ENCODE peak calls at places on chromosomes 4 and X, in ten cellular contexts. Y is tibial nerve, C is endothelial cell of umbilical vein, G is esophagus squamous epithelium, N is A549, U is sigmoid colon, S is suprapubic skin, I is stomach, P is ovary, X is prostate gland. O is an unnamed sample.

GRCh38 chr4:130712038-130712437 is 1616.1 kb downstream of the C4orf33 start:
- DNase-seq in Y (no peak), C (peak; percentile 6), G (no peak), N (no peak), U (no peak), S (no peak), I (no peak), P (no peak), X (no peak), O (no peak)

GRCh38 chrX:103607385-103608304 is at the start of gene TCEAL3:
- DNase-seq in Y (peak; percentile 31), C (peak; percentile 45), G (peak; percentile 4), N (peak; percentile 15), U (peak; percentile 82), S (peak; percentile 70), I (peak; percentile 57), P (peak; percentile 74), X (peak; percentile 54), O (peak; percentile 30)

GRCh38 chr4:21901281-21901680 is 47.3 kb downstream of the KCNIP4 start:
- DNase-seq in Y (no peak), C (no peak), G (no peak), N (no peak), U (no peak), S (no peak), I (no peak), P (no peak), X (no peak), O (no peak)

GRCh38 chr4:80334568-80334967 is 962 bp upstream of the CFAP299 start:
- DNase-seq in Y (no peak), C (no peak), G (no peak), N (no peak), U (no peak), S (no peak), I (no peak), P (no peak), X (no peak), O (no peak)

GRCh38 chr4:156931267-156931666 is 40.3 kb downstream of the PDGFC start:
- DNase-seq in Y (no peak), C (peak; percentile 74), G (no peak), N (peak; percentile 36), U (no peak), S (no peak), I (no peak), P (no peak), X (peak; percentile 62), O (peak; percentile 35)

GRCh38 chr4:6901669-6902317 is 7.8 kb upstream of the TBC1D14 start:
- DNase-seq in Y (no peak), C (no peak), G (no peak), N (no peak), U (peak; percentile 55), S (peak; percentile 59), I (peak; percentile 25), P (no peak), X (no peak), O (no peak)

GRCh38 chr4:41660350-41660749 is 88.2 kb downstream of the PHOX2B start:
- DNase-seq in Y (no peak), C (no peak), G (no peak), N (no peak), U (no peak), S (no peak), I (no peak), P (no peak), X (no peak), O (no peak)

GRCh38 chr4:101103381-101104142 is 243.8 kb downstream of the PPP3CA start:
- DNase-seq in Y (no peak), C (peak; percentile 87), G (no peak), N (no peak), U (no peak), S (no peak), I (no peak), P (no peak), X (no peak), O (peak; percentile 12)

GRCh38 chrX:153776611-153777045 is 4.2 kb upstream of the SRPK3 start:
- DNase-seq in Y (no peak), C (no peak), G (no peak), N (no peak), U (peak; percentile 36), S (no peak), I (no peak), P (no peak), X (no peak), O (peak; percentile 5)

GRCh38 chr4:73668806-73669205 is 48.6 kb upstream of the RASSF6 start:
- DNase-seq in Y (no peak), C (no peak), G (no peak), N (no peak), U (no peak), S (no peak), I (no peak), P (no peak), X (no peak), O (no peak)

GRCh38 chrX:57232658-57233360 is 53.7 kb upstream of the FAAH2 start:
- DNase-seq in Y (no peak), C (no peak), G (no peak), N (no peak), U (no peak), S (no peak), I (no peak), P (no peak), X (no peak), O (no peak)

GRCh38 chr4:43369036-43369594 is 476.6 kb downstream of the GRXCR1 start:
- DNase-seq in Y (no peak), C (no peak), G (no peak), N (no peak), U (no peak), S (no peak), I (no peak), P (no peak), X (no peak), O (no peak)

GRCh38 chr4:41406051-41406516 is 131.9 kb upstream of the LIMCH1 start:
- DNase-seq in Y (no peak), C (no peak), G (no peak), N (peak; percentile 39), U (no peak), S (no peak), I (no peak), P (no peak), X (no peak), O (no peak)

GRCh38 chr4:57094482-57095223 is 15.5 kb downstream of the IGFBP7 start:
- DNase-seq in Y (no peak), C (no peak), G (no peak), N (no peak), U (no peak), S (no peak), I (no peak), P (no peak), X (no peak), O (no peak)
- TF ChIP-seq POLR2A in Y (no peak), C (no peak), G (no peak), N (no peak), U (no peak), S (no peak), I (no peak), P (no peak), X (no peak), O (no peak)

DNA sequence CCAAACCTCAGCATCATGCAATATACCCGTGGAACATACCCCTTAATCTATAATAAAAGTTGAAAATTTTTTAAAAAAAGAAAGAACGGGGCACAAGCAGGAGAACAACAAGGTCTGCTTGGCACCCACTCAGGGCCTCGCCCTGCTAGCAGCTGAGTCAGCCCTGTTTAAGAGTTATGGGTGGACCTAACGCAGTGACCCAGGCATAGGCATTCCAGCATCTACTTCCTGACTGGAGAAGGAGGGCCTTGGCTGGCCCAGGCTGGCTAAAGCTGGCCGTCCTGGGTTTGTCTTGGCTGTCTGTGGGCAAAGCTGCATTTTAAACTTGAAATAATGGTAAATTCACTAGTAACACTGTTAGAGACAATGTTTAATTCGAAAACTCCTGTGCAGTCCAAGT is 236.7 kb upstream of the PGRMC2 start:
- DNase-seq in Y (no peak), C (peak; percentile 80), G (no peak), N (peak; percentile 51), U (no peak), S (no peak), I (peak; percentile 64), P (no peak), X (peak; percentile 47), O (peak; percentile 80)
- TF ChIP-seq POLR2A in Y (no peak), C (peak; percentile 62), G (no peak), N (peak; percentile 13), U (no peak), S (no peak), I (no peak), P (no peak), X (peak; percentile 16), O (no peak)

GRCh38 chr4:63728480-63729177 is 680.6 kb downstream of the TECRL start:
- DNase-seq in Y (no peak), C (no peak), G (no peak), N (no peak), U (no peak), S (no peak), I (no peak), P (no peak), X (no peak), O (no peak)
- TF ChIP-seq POLR2A in Y (no peak), C (no peak), G (no peak), N (no peak), U (no peak), S (no peak), I (no peak), P (no peak), X (no peak), O (no peak)

DNA sequence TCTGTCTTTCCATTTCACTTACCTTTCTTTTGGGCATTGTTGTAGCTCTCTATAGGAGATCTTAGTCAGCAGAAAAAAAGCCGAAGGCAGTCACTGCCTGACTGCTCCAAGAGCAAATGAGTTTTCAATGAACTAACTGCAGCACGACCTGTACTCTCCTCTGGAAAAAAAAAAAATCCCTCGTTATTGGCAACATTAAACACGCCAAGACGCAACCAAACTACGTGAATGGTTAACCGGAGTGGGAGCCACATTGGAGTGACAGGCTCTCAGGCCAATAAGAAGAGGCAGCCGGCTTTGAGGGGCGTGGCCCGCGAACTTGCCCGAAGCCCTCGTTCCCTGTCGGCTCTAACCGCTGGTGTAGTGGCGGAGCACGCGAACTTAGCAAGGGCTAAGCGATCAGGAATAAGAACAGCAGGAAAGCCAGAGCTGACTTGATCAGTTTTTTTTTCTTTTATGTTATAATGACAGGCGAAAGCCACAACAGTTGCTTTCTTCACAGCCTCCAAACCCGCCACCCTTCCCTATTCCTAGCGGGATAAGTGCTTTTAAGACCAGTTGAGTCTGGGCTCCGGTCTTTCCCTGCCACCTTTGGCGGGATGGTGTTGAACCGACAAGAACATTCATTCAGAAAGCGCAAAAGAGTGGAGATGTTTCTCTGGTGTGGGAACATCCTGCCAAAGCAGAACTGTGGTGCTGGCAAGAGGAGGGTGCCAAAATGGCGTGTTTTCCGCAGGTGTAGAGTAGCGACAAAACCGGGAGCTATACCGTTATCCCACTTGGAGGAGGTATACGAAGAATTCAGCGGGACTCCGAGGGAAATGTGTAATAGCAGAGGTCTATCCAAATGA is 80.0 kb downstream of the HMGN5 start:
- DNase-seq in Y (peak; percentile 79), C (peak; percentile 95), G (peak; percentile 30), N (peak; percentile 71), U (peak; percentile 96), S (peak; percentile 92), I (peak; percentile 91), P (peak; percentile 89), X (peak; percentile 88), O (peak; percentile 96)
- TF ChIP-seq POLR2A in Y (peak; percentile 47), C (no peak), G (no peak), N (no peak), U (no peak), S (no peak), I (no peak), P (no peak), X (peak; percentile 39), O (peak; percentile 85)